ENCODE peak calls at places on chromosomes 13 and 19, in five cellular contexts. S is uterus, O is right cardiac atrium, U is upper lobe of left lung, E is GM23248. B is an unnamed sample.

GRCh38 chr13:114109646-114110045 is 22.8 kb downstream of the RASA3 start:
- DNase-seq in U (peak; percentile 87), E (no peak), O (peak; percentile 86), S (peak; percentile 28), B (peak; percentile 77)

GRCh38 chr19:54172764-54173699 is at the start of gene TMC4:
- DNase-seq in S (no peak), E (peak; percentile 33), O (peak; percentile 60), U (no peak), B (no peak)

GRCh38 chr13:28358673-28359072 is 136.3 kb downstream of the FLT1 start:
- DNase-seq in E (no peak), U (no peak), O (no peak), S (no peak), B (no peak)

GRCh38 chr19:11286312-11286974 is 9.5 kb upstream of the TSPAN16 start:
- DNase-seq in U (no peak), E (peak; percentile 49), O (peak; percentile 72), S (no peak), B (no peak)

GRCh38 chr13:46866150-46866549 is 30.7 kb downstream of the HTR2A start:
- DNase-seq in S (no peak), E (peak; percentile 64), U (no peak), O (peak; percentile 66), B (peak; percentile 70)

GRCh38 chr19:10209305-10209704 is 14.6 kb upstream of the DNMT1 start:
- DNase-seq in E (peak; percentile 62), O (no peak), S (no peak), U (no peak), B (no peak)

GRCh38 chr19:543912-544608 is at the start of gene GZMM:
- DNase-seq in S (no peak), E (no peak), U (peak; percentile 86), O (peak; percentile 66), B (no peak)

GRCh38 chr19:4134351-4134750 is 10.4 kb upstream of the MAP2K2 start:
- DNase-seq in O (no peak), E (peak; percentile 39), U (no peak), S (no peak), B (no peak)

GRCh38 chr13:36813226-36813625 is 5.8 kb upstream of the RFXAP start:
- DNase-seq in S (no peak), U (no peak), E (no peak), O (no peak), B (no peak)

GRCh38 chr19:48279747-48280146 is 9.9 kb downstream of the ZNF114 start:
- DNase-seq in S (no peak), E (no peak), U (no peak), O (no peak), B (no peak)

GRCh38 chr19:48287748-48288147 is 17.9 kb downstream of the ZNF114 start:
- DNase-seq in O (no peak), S (no peak), U (no peak), E (no peak), B (no peak)

GRCh38 chr19:48283908-48284307 is 14.0 kb downstream of the ZNF114 start:
- DNase-seq in E (peak; percentile 44), S (no peak), U (no peak), O (no peak), B (no peak)

GRCh38 chr19:48290341-48290922 is 20.6 kb downstream of the ZNF114 start:
- DNase-seq in U (no peak), O (no peak), E (peak; percentile 70), S (peak; percentile 61), B (peak; percentile 62)

DNA sequence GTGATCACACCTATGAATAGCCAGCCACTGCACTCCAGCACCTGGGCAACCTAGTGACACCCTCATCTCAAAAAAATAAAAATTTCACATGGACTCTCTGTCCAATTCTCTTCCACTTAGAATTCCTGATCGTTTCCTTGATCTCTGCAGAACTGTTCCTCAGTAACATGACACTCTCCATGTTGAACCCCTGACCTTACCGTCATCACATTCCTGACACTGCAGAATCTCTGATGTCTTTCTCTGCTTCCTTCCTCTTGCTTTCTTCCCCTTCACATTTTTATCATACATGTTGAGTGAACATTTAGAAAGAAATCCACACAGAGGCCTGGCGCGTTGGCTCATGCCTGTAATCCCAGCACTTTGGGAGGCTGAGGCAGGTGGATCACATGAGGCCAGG is 15.0 kb downstream of the ZNF114 start:
- DNase-seq in E (no peak), O (no peak), S (no peak), U (no peak), B (no peak)
- H3K4me1 ChIP-seq in E (no peaks in the 10 kb centered on the region), O (no peaks in the 10 kb centered on the region), S (no peaks in the 10 kb centered on the region), U (no peaks in the 10 kb centered on the region), B (no peaks in the 10 kb centered on the region)

GRCh38 chr19:7247160-7247559 is 47.1 kb downstream of the INSR start:
- DNase-seq in E (no peak), O (no peak), S (no peak), U (no peak), B (no peak)
- H3K27ac ChIP-seq in E (no peak overlapping the region), O (no peak overlapping the region), S (peak overlapping the region; percentile 51), U (no peak overlapping the region), B (peak overlapping the region; percentile 6)

GRCh38 chr13:93246069-93246468 is 19.5 kb downstream of the GPC6 start:
- DNase-seq in U (no peak), O (no peak), E (no peak), S (no peak), B (no peak)

GRCh38 chr13:93243375-93244063 is 16.9 kb downstream of the GPC6 start:
- DNase-seq in E (no peak), S (no peak), U (no peak), O (no peak), B (no peak)

GRCh38 chr13:93248627-93249047 is 22.0 kb downstream of the GPC6 start:
- DNase-seq in U (peak; percentile 10), S (no peak), O (peak; percentile 31), E (no peak), B (peak; percentile 50)

GRCh38 chr13:93244918-93245280 is 18.3 kb downstream of the GPC6 start:
- DNase-seq in E (peak; percentile 89), U (no peak), S (no peak), O (no peak), B (no peak)

DNA sequence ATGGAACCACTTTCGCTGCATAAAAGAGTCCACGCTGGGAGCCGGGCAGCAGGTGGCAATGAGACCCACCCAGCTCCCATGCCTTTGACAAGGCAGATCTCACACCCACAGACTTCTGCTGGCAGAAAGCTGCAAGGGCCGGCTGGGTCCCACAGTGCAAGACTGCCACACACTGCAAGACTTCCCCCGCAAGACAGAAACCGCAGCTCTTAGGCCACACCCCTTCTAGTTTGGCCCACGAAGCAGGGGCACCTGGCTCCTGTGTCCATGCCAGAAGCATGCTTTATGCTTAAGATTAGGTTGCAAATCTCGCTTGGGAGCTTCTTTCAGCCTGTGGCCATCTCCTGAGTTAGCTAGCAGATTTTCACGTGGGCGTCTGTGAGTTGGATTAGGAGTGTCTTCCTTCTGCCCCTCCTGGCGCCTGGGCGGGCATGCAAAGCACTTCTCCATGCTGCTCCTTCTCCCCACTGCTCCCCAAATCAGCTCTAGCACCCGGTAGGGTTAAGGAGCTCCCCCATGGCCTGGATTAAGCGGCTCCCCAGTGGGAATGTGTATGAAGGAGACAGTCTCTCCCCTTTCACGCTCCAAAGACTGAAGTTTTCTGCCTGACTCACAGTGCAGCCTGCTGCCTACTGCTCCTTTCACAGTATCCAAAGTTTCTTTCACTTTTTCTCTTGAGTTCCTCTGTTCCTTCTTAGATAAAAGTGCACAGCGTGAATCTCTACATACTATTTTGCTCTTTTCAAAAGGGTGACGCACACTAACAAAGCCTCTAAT is 17.7 kb downstream of the GPC6 start:
- DNase-seq in S (no peak), O (peak; percentile 37), E (peak; percentile 81), U (no peak), B (no peak)
- H3K4me3 ChIP-seq in S (peak overlapping the region; percentile 10), O (peak overlapping the region; percentile 39), E (peak overlapping the region; percentile 65), U (peak overlapping the region; percentile 10), B (peak overlapping the region; percentile 54)

GRCh38 chr19:14563590-14563926 is 8.3 kb downstream of the NDUFB7 start:
- DNase-seq in U (peak; percentile 71), S (no peak), E (no peak), O (peak; percentile 69), B (no peak)

GRCh38 chr19:14563989-14564650 is 7.7 kb downstream of the NDUFB7 start:
- DNase-seq in S (no peak), O (peak; percentile 82), U (peak; percentile 85), E (peak; percentile 38), B (no peak)

GRCh38 chr19:14565765-14566711 is 5.8 kb downstream of the NDUFB7 start:
- DNase-seq in U (peak; percentile 58), O (no peak), S (no peak), E (no peak), B (no peak)

GRCh38 chr19:14566712-14567077 is 5.2 kb downstream of the NDUFB7 start:
- DNase-seq in U (peak; percentile 56), S (no peak), O (peak; percentile 61), E (no peak), B (no peak)

GRCh38 chr19:14565298-14565679 is 6.6 kb downstream of the NDUFB7 start:
- DNase-seq in S (no peak), O (no peak), E (peak; percentile 19), U (peak; percentile 76), B (no peak)
- H3K4me1 ChIP-seq in S (peaks cover under 1% of the 10 kb centered on the region), O (peaks cover 10% of the 10 kb centered on the region), E (no peaks in the 10 kb centered on the region), U (peaks cover 38% of the 10 kb centered on the region), B (no peaks in the 10 kb centered on the region)